ENCODE peak calls at places on chromosomes 13 and 19, in ten cellular contexts. Y is thoracic aorta, K is EH, R is NCI-H774, S is RPMI8226, F is hippocampal formation, P is ovary, N is GM12865, D is nephron progenitor cell, Z is stomach. A is an unnamed sample.

GRCh38 chr13:77857810-77858209 is 60.8 kb downstream of the EDNRB start:
- DNase-seq in Y (no peak), K (no peak), R (no peak), S (no peak), F (no peak), P (no peak), N (no peak), D (no peak), Z (no peak), A (no peak)

GRCh38 chr19:2550431-2551171 is 74.7 kb downstream of the GADD45B start:
- DNase-seq in Y (no peak), K (no peak), R (peak; percentile 8), S (no peak), F (peak; percentile 25), P (no peak), N (no peak), D (no peak), Z (no peak), A (no peak)

GRCh38 chr13:51793570-51794273 is 10.2 kb downstream of the DHRS12 start:
- DNase-seq in Y (no peak), K (peak; percentile 83), R (no peak), S (peak; percentile 56), F (peak; percentile 45), P (no peak), N (peak; percentile 76), D (no peak), Z (no peak), A (peak; percentile 42)

GRCh38 chr19:37988758-37989635 is 82.0 kb downstream of the SIPA1L3 start:
- DNase-seq in Y (no peak), K (peak; percentile 81), R (no peak), S (no peak), F (no peak), P (no peak), N (no peak), D (peak; percentile 34), Z (no peak), A (no peak)

GRCh38 chr19:11881151-11881800 is 6.3 kb upstream of the ZNF69 start:
- DNase-seq in Y (no peak), K (peak; percentile 62), R (peak; percentile 2), S (peak; percentile 74), F (no peak), P (peak; percentile 63), N (peak; percentile 48), D (peak; percentile 73), Z (peak; percentile 76), A (peak; percentile 9)

GRCh38 chr19:4976412-4977298 is 7.7 kb downstream of the KDM4B start:
- DNase-seq in Y (peak; percentile 59), K (peak; percentile 95), R (no peak), S (no peak), F (peak; percentile 42), P (peak; percentile 90), N (no peak), D (no peak), Z (peak; percentile 53), A (peak; percentile 56)

GRCh38 chr13:39942901-39943273 is 287.4 kb downstream of the COG6 start:
- DNase-seq in Y (no peak), K (peak; percentile 76), R (peak; percentile 8), S (peak; percentile 67), F (peak; percentile 32), P (peak; percentile 61), N (peak; percentile 83), D (peak; percentile 65), Z (peak; percentile 79), A (peak; percentile 70)

GRCh38 chr13:100234006-100234405 is 145.1 kb downstream of the PCCA start:
- DNase-seq in Y (no peak), K (no peak), R (peak; percentile 33), S (no peak), F (no peak), P (no peak), N (no peak), D (no peak), Z (no peak), A (no peak)

GRCh38 chr13:57631607-57632275 is at the start of gene PCDH17:
- DNase-seq in Y (no peak), K (peak; percentile 17), R (no peak), S (no peak), F (peak; percentile 87), P (no peak), N (no peak), D (peak; percentile 50), Z (peak; percentile 34), A (no peak)

GRCh38 chr19:35623327-35624010 is 5.4 kb upstream of the RBM42 start:
- DNase-seq in Y (no peak), K (no peak), R (no peak), S (no peak), F (no peak), P (no peak), N (no peak), D (no peak), Z (no peak), A (no peak)

GRCh38 chr19:44602071-44602470 is 11.3 kb upstream of the IGSF23 start:
- DNase-seq in Y (no peak), K (no peak), R (peak; percentile 93), S (no peak), F (no peak), P (no peak), N (no peak), D (no peak), Z (peak; percentile 78), A (no peak)

GRCh38 chr19:44657211-44657921 is 13.7 kb downstream of the PVR start:
- DNase-seq in Y (peak; percentile 42), K (peak; percentile 68), R (peak; percentile 10), S (peak; percentile 57), F (no peak), P (peak; percentile 81), N (peak; percentile 70), D (peak; percentile 82), Z (peak; percentile 71), A (peak; percentile 39)

GRCh38 chr13:102346769-102347168 is 55.1 kb downstream of the FGF14 start:
- DNase-seq in Y (no peak), K (no peak), R (no peak), S (no peak), F (no peak), P (no peak), N (no peak), D (no peak), Z (no peak), A (no peak)

GRCh38 chr13:60584976-60585375 is 188.0 kb downstream of the TDRD3 start:
- DNase-seq in Y (no peak), K (peak; percentile 18), R (no peak), S (no peak), F (no peak), P (no peak), N (no peak), D (peak; percentile 7), Z (no peak), A (no peak)

GRCh38 chr13:95420501-95420900 is 119.2 kb upstream of the ABCC4 start:
- DNase-seq in Y (no peak), K (no peak), R (no peak), S (no peak), F (no peak), P (no peak), N (peak; percentile 45), D (no peak), Z (no peak), A (no peak)

GRCh38 chr19:45705710-45706415 is 13.4 kb downstream of the QPCTL start:
- DNase-seq in Y (no peak), K (no peak), R (no peak), S (no peak), F (no peak), P (no peak), N (no peak), D (no peak), Z (no peak), A (no peak)